ENCODE peak calls at places on chromosome 5, in four cellular contexts. T, S, P and B are unnamed samples.

GRCh38 chr5:96142786-96143434 is 181.3 kb upstream of the ELL2 start:
- DNase-seq in T (no peak), S (peak; percentile 20), P (peak; percentile 39), B (no peak)

GRCh38 chr5:117425163-117425562 is 850.5 kb upstream of the SEMA6A start:
- DNase-seq in T (no peak), S (no peak), P (no peak), B (no peak)

GRCh38 chr5:56123531-56124243 is 109.4 kb downstream of the ANKRD55 start:
- DNase-seq in T (no peak), S (peak; percentile 99), P (peak; percentile 100), B (no peak)

GRCh38 chr5:170145462-170145861 is 39.8 kb downstream of the FOXI1 start:
- DNase-seq in T (no peak), S (peak; percentile 12), P (no peak), B (no peak)

GRCh38 chr5:151469992-151470391 is 22.6 kb downstream of the SLC36A1 start:
- DNase-seq in T (no peak), S (no peak), P (no peak), B (no peak)

GRCh38 chr5:164597293-164597900 is 1092.0 kb downstream of the MAT2B start:
- DNase-seq in T (peak; percentile 6), S (no peak), P (no peak), B (no peak)

GRCh38 chr5:179793470-179794139 is at the start of gene LTC4S:
- DNase-seq in T (peak; percentile 89), S (peak; percentile 56), P (peak; percentile 60), B (peak; percentile 93)

GRCh38 chr5:131164161-131164930 is 710 bp downstream of the HINT1 start:
- DNase-seq in T (peak; percentile 73), S (peak; percentile 85), P (peak; percentile 74), B (peak; percentile 21)

GRCh38 chr5:1881273-1881586 is 1.5 kb downstream of the IRX4 start:
- DNase-seq in T (no peak), S (no peak), P (no peak), B (no peak)

GRCh38 chr5:111730659-111731382 is 26.2 kb downstream of the NREP start:
- DNase-seq in T (no peak), S (no peak), P (no peak), B (no peak)

GRCh38 chr5:160092960-160093701 is 26.1 kb downstream of the PWWP2A start:
- DNase-seq in T (no peak), S (no peak), P (no peak), B (no peak)

GRCh38 chr5:66898241-66899039 is 298.2 kb downstream of the CD180 start:
- DNase-seq in T (no peak), S (peak; percentile 49), P (peak; percentile 9), B (no peak)